ENCODE peak calls at places on chromosomes 4 and X, in ten cellular contexts. K, Q, A, L, J, Z, I, G, U and T are unnamed samples.

GRCh38 chr4:4440333-4441061 is 53.6 kb downstream of the NSG1 start:
- DNase-seq in J (peak), A (no peak), G (no peak), L (no peak), Q (no peak), I (no peak), U (no peak), Z (no peak), K (peak), T (no peak)

GRCh38 chr4:119550857-119551532 is 77.6 kb downstream of the PDE5A start:
- DNase-seq in U (no peak), J (no peak), L (no peak), K (peak), I (no peak), Z (no peak), G (no peak), Q (no peak), A (no peak), T (no peak)

GRCh38 chr4:86788826-86789225 is 60.4 kb downstream of the SLC10A6 start:
- DNase-seq in U (no peak), A (no peak), G (no peak), L (no peak), K (no peak), I (no peak), J (no peak), Z (no peak), Q (no peak), T (no peak)

GRCh38 chr4:77710125-77710524 is 104.5 kb downstream of the CXCL13 start:
- DNase-seq in U (no peak), I (no peak), Q (no peak), Z (no peak), K (no peak), J (no peak), G (no peak), L (no peak), A (no peak), T (no peak)

GRCh38 chr4:182923376-182923775 is 6.2 kb upstream of the DCTD start:
- DNase-seq in Q (no peak), J (no peak), A (no peak), L (no peak), G (no peak), I (no peak), Z (no peak), K (no peak), U (no peak), T (no peak)

GRCh38 chr4:91288702-91289311 is 1015.0 kb upstream of the GRID2 start:
- DNase-seq in I (no peak), L (no peak), Q (peak), K (peak), Z (no peak), U (no peak), J (no peak), G (no peak), A (no peak), T (peak)

GRCh38 chrX:47796433-47796906 is 40.2 kb upstream of the ZNF81 start:
- DNase-seq in J (peak), K (peak), A (no peak), L (no peak), Z (no peak), I (no peak), Q (no peak), U (no peak), G (no peak), T (peak)

GRCh38 chrX:40434947-40435346 is 145.8 kb upstream of the ATP6AP2 start:
- DNase-seq in G (peak), K (no peak), U (no peak), J (peak), I (no peak), A (no peak), Q (peak), L (no peak), Z (no peak), T (no peak)

GRCh38 chr4:164252286-164252685 is 501.6 kb upstream of the SMIM31 start:
- DNase-seq in K (peak), G (no peak), Z (no peak), L (no peak), A (no peak), J (peak), I (peak), Q (no peak), U (peak), T (peak)

GRCh38 chr4:155819066-155819465 is 47.0 kb downstream of the ASIC5 start:
- DNase-seq in J (no peak), Q (no peak), K (peak), G (no peak), A (no peak), Z (no peak), L (no peak), I (no peak), U (no peak), T (no peak)

GRCh38 chrX:72305286-72306084 is at the start of gene CITED1:
- DNase-seq in Z (no peak), G (peak), K (no peak), L (peak), U (no peak), Q (no peak), I (no peak), A (peak), J (peak), T (no peak)

GRCh38 chr4:7160951-7161440 is 31.3 kb upstream of the SORCS2 start:
- DNase-seq in K (no peak), Q (no peak), Z (no peak), A (peak), I (no peak), J (no peak), L (no peak), U (no peak), G (no peak), T (no peak)

GRCh38 chrX:78029663-78030062 is 60.2 kb upstream of the PGAM4 start:
- DNase-seq in Z (no peak), A (no peak), G (peak), L (no peak), I (peak), Q (no peak), U (peak), K (peak), J (peak), T (peak)

GRCh38 chr4:2789801-2790582 is 2.9 kb upstream of the SH3BP2 start:
- DNase-seq in Z (no peak), G (peak), L (no peak), J (no peak), I (no peak), A (peak), K (no peak), U (no peak), Q (no peak), T (no peak)

GRCh38 chr4:147822128-147822527 is 90.2 kb downstream of the ARHGAP10 start:
- DNase-seq in Q (no peak), G (peak), A (no peak), I (no peak), U (no peak), K (peak), Z (no peak), L (no peak), J (no peak), T (no peak)

GRCh38 chr4:4349902-4350301 is 37.0 kb upstream of the NSG1 start:
- DNase-seq in K (no peak), Z (no peak), U (no peak), Q (no peak), A (no peak), J (no peak), L (no peak), G (no peak), I (no peak), T (no peak)

GRCh38 chr4:133003169-133003568 is 145.9 kb upstream of the PCDH10 start:
- DNase-seq in I (peak), K (no peak), G (no peak), U (no peak), Z (no peak), J (no peak), L (no peak), Q (no peak), A (no peak), T (no peak)

GRCh38 chrX:41759817-41760216 is 35.8 kb downstream of the GPR82 start:
- DNase-seq in A (no peak), Q (no peak), I (peak), Z (no peak), U (peak), K (peak), G (peak), L (no peak), J (peak), T (no peak)